ENCODE peak calls at places on chromosome 15, in ten cellular contexts. F is uterus, O is transverse colon, P is H1, Q is heart left ventricle, U is A549, X is gastrocnemius medialis, B is tibial nerve, V is HepG2, Z is Peyer's patch. H is an unnamed sample.

GRCh38 chr15:63296195-63296594 is 18.8 kb downstream of the APH1B start:
- DNase-seq in V (no peak), Q (no peak), P (no peak), O (no peak), B (no peak), Z (no peak), U (no peak), F (no peak), X (no peak), H (no peak)

GRCh38 chr15:27222479-27222878 is 251.5 kb downstream of the GABRG3 start:
- DNase-seq in P (no peak), F (no peak), V (no peak), X (no peak), Z (no peak), U (peak; percentile 18), B (no peak), Q (no peak), O (no peak), H (peak; percentile 43)

GRCh38 chr15:35182841-35183479 is 97.9 kb upstream of the NANOGP8 start:
- DNase-seq in Q (no peak), F (no peak), O (no peak), V (no peak), U (no peak), P (peak; percentile 75), B (no peak), Z (no peak), X (no peak), H (no peak)

GRCh38 chr15:48984021-48984420 is 20.3 kb upstream of the SHC4 start:
- DNase-seq in P (no peak), V (no peak), O (no peak), Q (no peak), Z (no peak), U (no peak), F (no peak), B (no peak), X (no peak), H (no peak)

GRCh38 chr15:20646529-20647142 is 105.0 kb upstream of the GOLGA6L6 start:
- DNase-seq in B (no peak), P (no peak), X (no peak), U (no peak), Q (no peak), V (no peak), O (no peak), F (no peak), Z (no peak), H (no peak)

GRCh38 chr15:25545017-25545416 is 106.2 kb upstream of the UBE3A start:
- DNase-seq in P (no peak), U (no peak), O (no peak), B (no peak), V (no peak), F (no peak), Q (no peak), Z (no peak), X (no peak), H (no peak)

GRCh38 chr15:39598186-39598850 is 17.4 kb downstream of the THBS1 start:
- DNase-seq in P (no peak), B (no peak), O (no peak), F (no peak), Q (no peak), Z (no peak), X (no peak), V (no peak), U (no peak), H (no peak)

GRCh38 chr15:94061041-94061440 is 170.3 kb upstream of the MCTP2 start:
- DNase-seq in F (no peak), U (no peak), B (no peak), P (no peak), V (no peak), X (no peak), Q (no peak), Z (no peak), O (no peak), H (no peak)

GRCh38 chr15:61169904-61170695 is 59.0 kb downstream of the RORA start:
- DNase-seq in F (no peak), B (no peak), O (no peak), P (no peak), Q (no peak), V (no peak), U (no peak), X (no peak), Z (no peak), H (no peak)

GRCh38 chr15:101359365-101359947 is 64.4 kb upstream of the SNRPA1 start:
- DNase-seq in Z (no peak), P (peak; percentile 40), U (peak; percentile 31), Q (no peak), B (no peak), X (no peak), V (no peak), F (no peak), O (no peak), H (peak; percentile 61)

GRCh38 chr15:45611305-45611704 is 23.5 kb upstream of the SQOR start:
- DNase-seq in O (no peak), X (no peak), B (no peak), P (no peak), U (no peak), F (no peak), V (peak; percentile 12), Q (no peak), Z (no peak), H (no peak)

GRCh38 chr15:40894689-40895308 is 549 bp downstream of the VPS18 start:
- DNase-seq in V (peak; percentile 86), P (peak; percentile 77), Q (peak; percentile 72), O (peak; percentile 53), F (peak; percentile 48), B (no peak), U (peak; percentile 76), Z (peak; percentile 53), X (peak; percentile 54), H (no peak)

GRCh38 chr15:70617076-70617910 is 146.1 kb downstream of the UACA start:
- DNase-seq in V (peak; percentile 98), O (no peak), P (no peak), F (no peak), X (no peak), Z (no peak), Q (no peak), U (no peak), B (no peak), H (no peak)

GRCh38 chr15:57436961-57437360 is 60.7 kb downstream of the CGNL1 start:
- DNase-seq in X (no peak), V (no peak), U (no peak), O (no peak), B (no peak), F (no peak), Q (no peak), P (no peak), Z (no peak), H (no peak)

GRCh38 chr15:60667190-60667868 is 188.4 kb upstream of the ICE2 start:
- DNase-seq in P (no peak), Q (no peak), B (no peak), Z (no peak), U (no peak), V (no peak), F (no peak), X (no peak), O (no peak), H (no peak)

GRCh38 chr15:41944313-41944940 is 27.9 kb downstream of the EHD4 start:
- DNase-seq in F (peak; percentile 52), X (peak; percentile 53), B (no peak), O (no peak), V (peak; percentile 70), U (no peak), Q (no peak), Z (no peak), P (no peak), H (no peak)
- H3K4me3 ChIP-seq in F (no peak overlapping the region), X (no peak overlapping the region), B (no peak overlapping the region), O (no peak overlapping the region), V (no peak overlapping the region), U (no peak overlapping the region), Q (no peak overlapping the region), Z (no peak overlapping the region), P (no peak overlapping the region), H (no peak overlapping the region)

DNA sequence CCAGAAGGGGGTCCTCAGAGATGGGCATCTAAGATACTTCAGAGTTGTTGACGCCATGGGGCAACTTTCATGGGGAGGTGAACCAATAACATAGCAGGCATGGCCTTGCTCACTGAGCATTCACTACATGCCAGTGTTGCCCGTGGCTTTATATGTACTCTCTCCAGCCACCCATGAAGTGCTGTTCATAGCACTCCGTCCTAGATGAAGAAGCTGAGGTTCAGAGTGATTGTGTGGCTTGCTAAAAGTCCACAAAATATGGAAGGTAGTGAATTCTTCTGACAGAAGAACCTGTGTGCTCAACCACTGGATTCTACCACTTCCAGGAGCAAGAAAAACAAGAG is 9.8 kb upstream of the SEMA4B start:
- DNase-seq in O (no peak), X (no peak), F (no peak), Z (no peak), Q (no peak), U (no peak), P (no peak), B (no peak), V (no peak), H (no peak)
- TF ChIP-seq POLR2A in O (no peak), X (no peak), F (no peak), Z (no peak), Q (no peak), U (no peak), P (no peak), B (no peak), V (no peak), H (no peak)

GRCh38 chr15:38565287-38565670 is 665 bp upstream of the RASGRP1 start:
- DNase-seq in V (no peak), Q (no peak), Z (no peak), U (no peak), P (no peak), O (no peak), B (no peak), F (no peak), X (no peak), H (no peak)

GRCh38 chr15:38562278-38562677 is 2.3 kb downstream of the RASGRP1 start:
- DNase-seq in Z (no peak), Q (no peak), V (no peak), X (no peak), P (no peak), F (no peak), O (no peak), B (no peak), U (no peak), H (no peak)

GRCh38 chr15:38560456-38560926 is 4.1 kb downstream of the RASGRP1 start:
- DNase-seq in F (no peak), P (no peak), Z (no peak), X (no peak), Q (no peak), V (no peak), U (no peak), O (no peak), B (no peak), H (no peak)

GRCh38 chr15:38563723-38564519 is 693 bp downstream of the RASGRP1 start:
- DNase-seq in O (peak; percentile 79), X (peak; percentile 20), B (peak; percentile 18), U (peak; percentile 18), P (peak; percentile 90), Z (peak; percentile 81), V (no peak), Q (peak; percentile 86), F (no peak), H (peak; percentile 43)

GRCh38 chr15:38564557-38565286 is at the start of gene RASGRP1:
- DNase-seq in X (peak; percentile 15), F (no peak), U (peak; percentile 18), B (no peak), Z (peak; percentile 81), P (peak; percentile 80), O (peak; percentile 81), V (peak; percentile 12), Q (peak; percentile 81), H (peak; percentile 90)
- TF ChIP-seq CTCF in X (no peak), F (no peak), U (no peak), B (peak; percentile 6), Z (peak; percentile 46), P (peak; percentile 41), O (peak; percentile 20), V (peak; percentile 52), Q (no peak), H (no peak)

GRCh38 chr15:62278534-62278933 is 113.4 kb upstream of the C2CD4B start:
- DNase-seq in F (no peak), B (no peak), Q (no peak), Z (no peak), V (no peak), P (no peak), U (no peak), O (no peak), X (no peak), H (no peak)
- H3K4me3 ChIP-seq in F (no peak overlapping the region), B (no peak overlapping the region), Q (no peak overlapping the region), Z (no peak overlapping the region), V (no peak overlapping the region), P (no peak overlapping the region), U (no peak overlapping the region), O (no peak overlapping the region), X (no peak overlapping the region), H (no peak overlapping the region)